ENCODE peak calls at places on chromosomes 7 and 10, in six cellular contexts. Q, F, U, J, G and W are unnamed samples.

GRCh38 chr10:21061982-21062381 is 164.9 kb upstream of the NEBL start:
- DNase-seq in Q (no peak), F (no peak), U (no peak), J (no peak), G (no peak), W (no peak)

GRCh38 chr10:110568055-110568735 is 700 bp downstream of the SMC3 start:
- DNase-seq in Q (peak), F (no peak), U (no peak), J (no peak), G (no peak), W (peak)

GRCh38 chr10:17444062-17444714 is 10.2 kb downstream of the ST8SIA6 start:
- DNase-seq in Q (no peak), F (no peak), U (no peak), J (no peak), G (no peak), W (no peak)

GRCh38 chr7:138768251-138768650 is 29.5 kb upstream of the TMEM213 start:
- DNase-seq in Q (no peak), F (no peak), U (no peak), J (no peak), G (no peak), W (no peak)

GRCh38 chr10:103021897-103022286 is 103.8 kb downstream of the CNNM2 start:
- DNase-seq in Q (peak), F (no peak), U (peak), J (no peak), G (peak), W (peak)

GRCh38 chr7:130274983-130275649 is 8.5 kb downstream of the CPA2 start:
- DNase-seq in Q (no peak), F (no peak), U (no peak), J (no peak), G (no peak), W (no peak)

GRCh38 chr10:108982141-108982540 is 941.2 kb downstream of the XPNPEP1 start:
- DNase-seq in Q (no peak), F (no peak), U (no peak), J (no peak), G (no peak), W (no peak)

GRCh38 chr10:4226941-4227540 is 442.0 kb upstream of the KLF6 start:
- DNase-seq in Q (no peak), F (no peak), U (no peak), J (no peak), G (no peak), W (no peak)

GRCh38 chr10:78473016-78473415 is 439.4 kb downstream of the RPS24 start:
- DNase-seq in Q (no peak), F (no peak), U (no peak), J (no peak), G (no peak), W (no peak)

GRCh38 chr7:157404845-157405481 is 68.2 kb downstream of the DNAJB6 start:
- DNase-seq in Q (peak), F (no peak), U (peak), J (peak), G (no peak), W (peak)

GRCh38 chr10:114930320-114930719 is 7.7 kb upstream of the TRUB1 start:
- DNase-seq in Q (no peak), F (no peak), U (no peak), J (no peak), G (no peak), W (no peak)

GRCh38 chr7:101124376-101125056 is 2.4 kb upstream of the SERPINE1 start:
- DNase-seq in Q (peak), F (no peak), U (no peak), J (peak), G (no peak), W (peak)

GRCh38 chr7:116663744-116664143 is 8.3 kb upstream of the MET start:
- DNase-seq in Q (no peak), F (no peak), U (no peak), J (no peak), G (no peak), W (no peak)

GRCh38 chr7:55021951-55022617 is 3.3 kb downstream of the EGFR start:
- DNase-seq in Q (no peak), F (no peak), U (no peak), J (no peak), G (no peak), W (no peak)

GRCh38 chr10:9342865-9343450 is 1288.5 kb downstream of the GATA3 start:
- DNase-seq in Q (peak), F (no peak), U (peak), J (no peak), G (no peak), W (peak)

GRCh38 chr7:91025906-91026390 is 238.3 kb upstream of the FZD1 start:
- DNase-seq in Q (no peak), F (no peak), U (no peak), J (no peak), G (no peak), W (no peak)

GRCh38 chr7:5177060-5177459 is 13.0 kb upstream of the WIPI2 start:
- DNase-seq in Q (peak), F (no peak), U (peak), J (peak), G (peak), W (peak)

GRCh38 chr7:27193335-27194001 is 6.4 kb downstream of the HOXA13 start:
- DNase-seq in Q (no peak), F (no peak), U (no peak), J (no peak), G (no peak), W (no peak)

GRCh38 chr10:44897049-44897448 is 14.1 kb upstream of the TMEM72 start:
- DNase-seq in Q (no peak), F (no peak), U (no peak), J (no peak), G (no peak), W (no peak)

GRCh38 chr10:14334771-14335170 is 4.0 kb upstream of the FRMD4A start:
- DNase-seq in Q (no peak), F (no peak), U (no peak), J (no peak), G (no peak), W (no peak)

GRCh38 chr10:74071151-74071550 is 73.2 kb downstream of the VCL start:
- DNase-seq in Q (no peak), F (no peak), U (peak), J (peak), G (no peak), W (peak)

GRCh38 chr10:42367532-42368230 is 270.7 kb downstream of the ZNF33B start:
- DNase-seq in Q (no peak), F (no peak), U (peak), J (peak), G (peak), W (peak)

GRCh38 chr10:97222346-97222961 is 36.7 kb upstream of the SLIT1 start:
- DNase-seq in Q (no peak), F (no peak), U (no peak), J (no peak), G (no peak), W (no peak)

GRCh38 chr10:132232553-132232949 is 45.8 kb downstream of the DPYSL4 start:
- DNase-seq in Q (no peak), F (no peak), U (no peak), J (no peak), G (no peak), W (peak)

GRCh38 chr7:151086802-151087246 is 549 bp downstream of the AGAP3 start:
- DNase-seq in Q (no peak), F (no peak), U (no peak), J (no peak), G (no peak), W (peak)

GRCh38 chr7:103821105-103821504 is 168.4 kb downstream of the RELN start:
- DNase-seq in Q (no peak), F (no peak), U (no peak), J (no peak), G (no peak), W (no peak)

GRCh38 chr10:96225119-96225518 is 46.2 kb downstream of the BLNK start:
- DNase-seq in Q (no peak), F (no peak), U (no peak), J (no peak), G (no peak), W (no peak)

GRCh38 chr10:99583702-99584101 is 36.5 kb downstream of the SLC25A28 start:
- DNase-seq in Q (no peak), F (no peak), U (no peak), J (no peak), G (no peak), W (no peak)

GRCh38 chr7:14834456-14834855 is 68.1 kb downstream of the DGKB start:
- DNase-seq in Q (no peak), F (no peak), U (no peak), J (peak), G (no peak), W (peak)

GRCh38 chr7:109844362-109844761 is 1246.6 kb upstream of the LRRN3 start:
- DNase-seq in Q (peak), F (no peak), U (no peak), J (no peak), G (no peak), W (peak)

GRCh38 chr10:61001731-61002122 is 57.7 kb upstream of the RHOBTB1 start:
- DNase-seq in Q (no peak), F (no peak), U (no peak), J (no peak), G (no peak), W (no peak)

GRCh38 chr7:99990417-99990816 is 14.6 kb upstream of the AZGP1 start:
- DNase-seq in Q (no peak), F (no peak), U (no peak), J (no peak), G (no peak), W (no peak)

GRCh38 chr10:50210876-50211275 is 40.4 kb downstream of the ASAH2 start:
- DNase-seq in Q (no peak), F (no peak), U (no peak), J (no peak), G (no peak), W (no peak)